ENCODE peak calls at places on chromosomes 1 and 21, in seven cellular contexts. E, B, C, K, H, G and Z are unnamed samples.

GRCh38 chr21:16159971-16160350 is 430.2 kb downstream of the USP25 start:
- DNase-seq in E (no peak), B (no peak), C (no peak), K (no peak), H (no peak), G (peak; percentile 53), Z (no peak)

GRCh38 chr1:155131285-155131684 is 3.6 kb downstream of the EFNA1 start:
- DNase-seq in E (no peak), B (no peak), C (no peak), K (peak; percentile 74), H (no peak), G (no peak), Z (no peak)

GRCh38 chr1:203464743-203465142 is 10.9 kb upstream of the PRELP start:
- DNase-seq in E (no peak), B (no peak), C (no peak), K (no peak), H (no peak), G (no peak), Z (no peak)

GRCh38 chr1:119987112-119987511 is 82.3 kb downstream of the NOTCH2 start:
- DNase-seq in E (no peak), B (peak; percentile 97), C (peak; percentile 89), K (no peak), H (no peak), G (no peak), Z (peak; percentile 81)

GRCh38 chr1:208885046-208885445 is 640.9 kb upstream of the PLXNA2 start:
- DNase-seq in E (no peak), B (no peak), C (no peak), K (no peak), H (no peak), G (no peak), Z (no peak)

GRCh38 chr1:200751717-200752116 is 13.0 kb downstream of the CAMSAP2 start:
- DNase-seq in E (no peak), B (peak; percentile 29), C (no peak), K (no peak), H (no peak), G (no peak), Z (no peak)

GRCh38 chr1:19463204-19463803 is 22.0 kb downstream of the CAPZB start:
- DNase-seq in E (no peak), B (no peak), C (no peak), K (no peak), H (peak; percentile 66), G (peak; percentile 34), Z (no peak)

GRCh38 chr1:219427400-219427799 is 185.5 kb downstream of the ZC3H11B start:
- DNase-seq in E (no peak), B (no peak), C (no peak), K (no peak), H (no peak), G (no peak), Z (no peak)

GRCh38 chr1:57202254-57202653 is 221.6 kb downstream of the DAB1 start:
- DNase-seq in E (no peak), B (no peak), C (no peak), K (no peak), H (no peak), G (no peak), Z (no peak)

GRCh38 chr1:205374205-205375078 is 17.7 kb upstream of the KLHDC8A start:
- DNase-seq in E (no peak), B (peak; percentile 89), C (no peak), K (no peak), H (no peak), G (no peak), Z (no peak)

GRCh38 chr1:78377356-78377928 is 113.3 kb upstream of the PTGFR start:
- DNase-seq in E (no peak), B (peak; percentile 27), C (peak; percentile 14), K (no peak), H (no peak), G (no peak), Z (no peak)

GRCh38 chr1:155207578-155208405 is at the start of gene THBS3:
- DNase-seq in E (peak; percentile 56), B (peak; percentile 12), C (no peak), K (peak; percentile 47), H (no peak), G (peak; percentile 91), Z (no peak)

GRCh38 chr21:21146587-21147373 is 148.6 kb downstream of the NCAM2 start:
- DNase-seq in E (no peak), B (no peak), C (no peak), K (no peak), H (no peak), G (no peak), Z (no peak)

GRCh38 chr1:233252436-233252835 is 43.1 kb downstream of the PCNX2 start:
- DNase-seq in E (peak; percentile 15), B (no peak), C (no peak), K (no peak), H (no peak), G (no peak), Z (no peak)

GRCh38 chr21:27365394-27365793 is 398.5 kb upstream of the ADAMTS5 start:
- DNase-seq in E (no peak), B (peak; percentile 76), C (no peak), K (no peak), H (no peak), G (no peak), Z (no peak)

GRCh38 chr1:165910764-165911421 is 83.5 kb downstream of the UCK2 start:
- DNase-seq in E (peak; percentile 47), B (no peak), C (no peak), K (peak; percentile 63), H (no peak), G (peak; percentile 79), Z (no peak)

GRCh38 chr1:4307468-4307845 is 347.0 kb upstream of the AJAP1 start:
- DNase-seq in E (no peak), B (no peak), C (no peak), K (no peak), H (no peak), G (no peak), Z (no peak)

DNA sequence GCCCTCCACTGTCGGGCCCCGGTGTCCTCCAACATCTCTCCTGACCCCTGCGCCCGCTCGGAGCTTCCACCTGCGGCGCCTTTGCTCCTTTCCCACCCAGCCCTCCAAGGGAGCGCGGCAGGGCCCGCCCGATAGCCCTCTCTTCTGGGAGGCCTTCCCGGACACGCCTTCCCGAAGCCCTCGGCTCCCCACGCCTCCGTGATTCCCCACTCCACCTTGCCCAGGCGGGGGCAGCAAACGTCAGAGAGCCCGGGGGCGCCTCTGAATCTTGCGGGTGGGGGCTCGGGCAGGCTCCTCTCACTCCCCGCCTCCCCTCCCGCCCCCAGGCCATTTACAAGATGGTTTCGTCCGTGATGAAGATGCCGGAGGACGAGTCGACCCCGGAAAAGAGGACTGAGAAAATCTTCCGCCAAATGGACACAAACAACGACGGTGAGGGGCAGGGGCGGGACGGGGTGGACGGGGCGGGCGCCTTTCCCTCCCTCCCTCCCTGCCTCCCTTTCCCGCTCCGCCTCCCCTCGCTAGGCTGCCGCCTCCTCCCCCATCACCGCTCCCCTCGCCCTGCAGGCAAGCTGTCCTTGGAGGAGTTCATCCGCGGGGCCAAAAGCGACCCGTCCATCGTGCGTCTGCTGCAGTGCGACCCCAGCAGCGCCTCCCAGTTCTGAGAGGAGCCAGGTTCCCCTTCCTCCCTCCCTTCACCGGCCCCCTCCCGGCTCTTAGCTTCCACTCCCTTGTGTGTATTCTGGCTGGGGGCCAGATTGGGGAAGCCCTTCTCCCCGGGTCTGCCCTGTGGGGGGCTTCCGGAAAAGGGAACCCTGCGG is 7.1 kb downstream of the HPCA start:
- DNase-seq in E (peak; percentile 44), B (peak; percentile 20), C (no peak), K (peak; percentile 43), H (peak; percentile 52), G (peak; percentile 85), Z (no peak)
- H3K4me3 ChIP-seq in E (peak overlapping the region; percentile 4), B (peak overlapping the region; percentile 39), C (peak overlapping the region; percentile 51), K (peak overlapping the region; percentile 64), H (peak overlapping the region; percentile 66), G (no peak overlapping the region), Z (peak overlapping the region; percentile 54)

GRCh38 chr1:222897527-222898190 is 82.8 kb downstream of the DISP1 start:
- DNase-seq in E (no peak), B (no peak), C (no peak), K (no peak), H (no peak), G (no peak), Z (no peak)
- H3K4me3 ChIP-seq in E (no peak overlapping the region), B (peak overlapping the region; percentile 23), C (peak overlapping the region; percentile 4), K (peak overlapping the region; percentile 53), H (no peak overlapping the region), G (peak overlapping the region; percentile 24), Z (no peak overlapping the region)

DNA sequence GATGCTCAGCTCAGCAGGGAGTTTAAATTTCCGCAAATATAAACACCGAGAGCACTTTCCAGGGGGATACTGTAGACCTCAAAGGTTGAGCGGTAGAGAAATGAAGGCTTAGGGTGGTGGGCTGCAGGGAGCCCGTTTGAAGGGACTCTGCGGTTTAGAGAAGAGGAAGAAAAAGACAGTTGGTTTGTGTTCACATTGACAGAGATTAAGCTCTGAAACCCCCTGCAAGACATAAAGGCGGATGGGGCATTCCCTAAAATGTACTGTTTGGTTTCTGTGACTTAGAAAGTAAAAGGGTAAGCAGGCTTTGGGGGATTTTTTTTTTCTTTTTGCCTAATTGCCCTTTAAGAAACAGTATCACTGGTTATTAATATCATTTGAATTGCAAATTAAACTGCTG is 1.3 kb downstream of the KAZN start:
- DNase-seq in E (no peak), B (no peak), C (no peak), K (no peak), H (peak; percentile 21), G (no peak), Z (no peak)
- H3K4me3 ChIP-seq in E (no peak overlapping the region), B (peak overlapping the region; percentile 33), C (no peak overlapping the region), K (no peak overlapping the region), H (no peak overlapping the region), G (no peak overlapping the region), Z (no peak overlapping the region)

GRCh38 chr1:2300851-2301606 is 72.9 kb downstream of the SKI start:
- DNase-seq in E (peak; percentile 87), B (peak; percentile 67), C (no peak), K (peak; percentile 85), H (peak; percentile 90), G (peak; percentile 93), Z (no peak)

GRCh38 chr1:2298685-2299673 is 70.9 kb downstream of the SKI start:
- DNase-seq in E (peak; percentile 64), B (no peak), C (no peak), K (no peak), H (no peak), G (no peak), Z (no peak)

GRCh38 chr1:2302292-2302925 is 74.3 kb downstream of the SKI start:
- DNase-seq in E (no peak), B (no peak), C (no peak), K (no peak), H (no peak), G (no peak), Z (no peak)

GRCh38 chr1:2301607-2302291 is 73.6 kb downstream of the SKI start:
- DNase-seq in E (no peak), B (no peak), C (no peak), K (no peak), H (no peak), G (no peak), Z (no peak)

DNA sequence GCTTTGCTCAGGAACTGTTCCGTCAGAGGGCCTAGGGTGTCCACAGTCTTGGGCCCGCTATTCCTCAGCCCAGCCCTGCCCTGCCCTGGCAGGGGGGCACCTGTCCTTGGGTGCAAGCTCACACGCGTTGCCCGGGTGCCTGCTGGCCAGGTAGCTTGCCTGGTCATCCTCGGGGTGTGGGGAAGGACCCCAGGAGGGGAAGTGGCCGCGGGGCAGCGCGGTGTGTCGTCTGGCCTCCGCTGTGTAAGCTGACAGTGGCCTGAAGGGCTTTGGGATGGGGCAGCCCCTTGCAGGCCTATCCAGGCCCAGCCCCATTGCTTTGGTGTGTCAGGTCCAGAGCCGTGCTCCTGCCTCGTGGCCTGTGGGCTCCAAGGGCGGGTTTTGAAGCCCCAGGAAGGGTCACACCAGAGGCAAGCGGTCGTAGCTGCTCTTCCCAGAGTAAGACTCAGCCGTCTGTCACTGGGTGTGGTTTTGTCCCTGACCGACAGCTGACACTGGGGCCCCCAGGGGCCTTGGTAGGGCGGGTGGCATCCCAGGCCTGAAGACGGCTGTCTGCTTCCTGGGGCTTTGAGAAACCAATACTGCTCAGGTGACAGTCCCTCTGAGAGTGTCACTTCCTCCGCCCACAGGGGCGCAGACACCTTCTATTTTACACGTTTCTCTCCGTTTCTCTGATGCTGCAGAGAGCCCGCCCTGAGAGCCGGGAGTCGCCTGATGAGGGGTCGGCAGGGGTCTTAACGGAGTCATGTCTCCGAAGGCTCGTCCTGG is 72.1 kb downstream of the SKI start:
- DNase-seq in E (no peak), B (no peak), C (no peak), K (no peak), H (peak; percentile 84), G (no peak), Z (no peak)
- H3K4me3 ChIP-seq in E (no peak overlapping the region), B (no peak overlapping the region), C (no peak overlapping the region), K (peak overlapping the region; percentile 53), H (peak overlapping the region; percentile 63), G (no peak overlapping the region), Z (no peak overlapping the region)